ENCODE peak calls at places on chromosomes 1 and 21, in seven cellular contexts. V is adipocyte; H is nucleus accumbens; G is GDM1; U is GM12864; S is stimulated activated CD4-positive, alpha-beta T cell treated with anti-CD3 and anti-CD28 coated beads, Interleukin-15, amount 100 ng/mL, for 1 hour; Z is EH. T is an unnamed sample.

GRCh38 chr1:222618001-222618879 is at the start of gene MIA3:
- DNase-seq in Z (peak), H (peak), V (peak), G (peak), U (no peak), S (peak), T (peak)

GRCh38 chr1:19344372-19344810 is 32.3 kb downstream of the SLC66A1 start:
- DNase-seq in G (no peak), H (peak), V (peak), S (peak), U (no peak), Z (peak), T (peak)

GRCh38 chr1:229155472-229155871 is 115.4 kb upstream of the RAB4A start:
- DNase-seq in G (peak), V (no peak), S (no peak), Z (no peak), H (no peak), U (no peak), T (no peak)

GRCh38 chr1:167630568-167631385 is 745 bp downstream of the RCSD1 start:
- DNase-seq in S (no peak), H (no peak), U (no peak), Z (no peak), V (no peak), G (no peak), T (no peak)

GRCh38 chr21:32248616-32249550 is 30.0 kb downstream of the MIS18A start:
- DNase-seq in Z (peak), U (no peak), S (no peak), V (no peak), G (no peak), H (no peak), T (no peak)

GRCh38 chr1:111948209-111949131 is 41.0 kb downstream of the KCND3 start:
- DNase-seq in G (no peak), H (peak), V (no peak), Z (peak), U (no peak), S (no peak), T (peak)

GRCh38 chr21:45464309-45464708 is 59.3 kb downstream of the COL18A1 start:
- DNase-seq in H (no peak), V (no peak), S (no peak), U (no peak), G (no peak), Z (no peak), T (no peak)

GRCh38 chr21:37878946-37879660 is 37.2 kb downstream of the KCNJ6 start:
- DNase-seq in H (no peak), Z (peak), V (peak), G (no peak), U (no peak), S (no peak), T (peak)

GRCh38 chr1:23553896-23554480 is 5.3 kb downstream of the ID3 start:
- DNase-seq in V (no peak), Z (no peak), S (no peak), U (no peak), H (no peak), G (no peak), T (no peak)

GRCh38 chr1:50873458-50874187 is 86.4 kb downstream of the FAF1 start:
- DNase-seq in U (peak), Z (peak), H (no peak), V (peak), G (peak), S (peak), T (peak)

GRCh38 chr1:3350441-3351261 is 103.8 kb upstream of the ARHGEF16 start:
- DNase-seq in S (no peak), Z (peak), U (no peak), G (no peak), V (no peak), H (peak), T (no peak)

GRCh38 chr1:119758584-119758983 is 10.1 kb downstream of the HMGCS2 start:
- DNase-seq in U (no peak), H (no peak), G (no peak), V (no peak), S (no peak), Z (no peak), T (no peak)

GRCh38 chr1:9827558-9828185 is 3.9 kb upstream of the CLSTN1 start:
- DNase-seq in U (no peak), S (no peak), Z (no peak), H (no peak), V (no peak), G (no peak), T (no peak)

GRCh38 chr1:234866007-234866866 is 256.3 kb upstream of the IRF2BP2 start:
- DNase-seq in U (no peak), S (no peak), Z (peak), V (peak), H (no peak), G (no peak), T (peak)

GRCh38 chr1:93967276-93967675 is 58.0 kb upstream of the GCLM start:
- DNase-seq in V (no peak), H (no peak), U (no peak), S (no peak), Z (no peak), G (no peak), T (no peak)

GRCh38 chr21:36647279-36648093 is 51.4 kb upstream of the SIM2 start:
- DNase-seq in H (no peak), S (no peak), Z (peak), V (peak), U (no peak), G (no peak), T (peak)

GRCh38 chr1:27544818-27545612 is 55.0 kb upstream of the WASF2 start:
- DNase-seq in S (no peak), Z (peak), V (no peak), G (no peak), U (no peak), H (peak), T (no peak)

GRCh38 chr1:155124503-155125463 is 2.9 kb upstream of the EFNA1 start:
- DNase-seq in U (no peak), Z (peak), S (no peak), H (no peak), V (no peak), G (no peak), T (no peak)

GRCh38 chr1:155077346-155077745 is 1.3 kb upstream of the EFNA3 start:
- DNase-seq in U (no peak), H (no peak), V (no peak), Z (no peak), G (no peak), S (no peak), T (no peak)

GRCh38 chr1:6260961-6261614 is at the start of gene GPR153:
- DNase-seq in Z (peak), G (no peak), V (peak), H (no peak), U (no peak), S (peak), T (peak)

GRCh38 chr1:100921110-100921706 is 25.3 kb downstream of the SLC30A7 start:
- DNase-seq in G (no peak), H (no peak), V (peak), Z (peak), S (no peak), U (peak), T (peak)

GRCh38 chr21:33977721-33978369 is 62.2 kb upstream of the ATP5PO start:
- DNase-seq in V (no peak), S (no peak), G (no peak), H (no peak), U (no peak), Z (no peak), T (no peak)

GRCh38 chr21:17045214-17045835 is 467.5 kb upstream of the CXADR start:
- DNase-seq in G (no peak), Z (no peak), V (peak), S (no peak), U (no peak), H (no peak), T (peak)

GRCh38 chr1:154427173-154428139 is 22.3 kb downstream of the IL6R start:
- DNase-seq in G (no peak), S (no peak), Z (no peak), U (no peak), H (no peak), V (no peak), T (peak)

GRCh38 chr1:162471290-162471853 is 26.2 kb upstream of the UHMK1 start:
- DNase-seq in Z (no peak), U (no peak), G (no peak), S (no peak), H (no peak), V (no peak), T (no peak)

GRCh38 chr1:6367381-6368007 is 26.1 kb downstream of the ACOT7 start:
- DNase-seq in G (no peak), V (no peak), H (peak), Z (no peak), S (no peak), U (no peak), T (no peak)

GRCh38 chr1:63624911-63625310 is 31.7 kb downstream of the PGM1 start:
- DNase-seq in G (no peak), H (no peak), S (no peak), Z (peak), U (no peak), V (peak), T (no peak)

GRCh38 chr1:64186138-64186897 is 17.1 kb upstream of the UBE2U start:
- DNase-seq in H (no peak), Z (no peak), U (no peak), G (no peak), S (no peak), V (no peak), T (no peak)

GRCh38 chr1:9120312-9120958 is 8.5 kb downstream of the GPR157 start:
- DNase-seq in G (no peak), V (no peak), H (no peak), S (no peak), U (no peak), Z (no peak), T (no peak)

GRCh38 chr1:115430717-115431116 is 92.7 kb upstream of the NGF start:
- DNase-seq in U (no peak), S (no peak), H (no peak), G (no peak), Z (peak), V (peak), T (peak)

GRCh38 chr1:115057661-115058249 is 28.1 kb downstream of the TSHB start:
- DNase-seq in S (no peak), V (no peak), Z (peak), G (no peak), H (no peak), U (no peak), T (no peak)

GRCh38 chr1:216457356-216457755 is 34.1 kb upstream of the USH2A start:
- DNase-seq in H (no peak), S (no peak), V (peak), Z (peak), U (no peak), G (no peak), T (no peak)

GRCh38 chr1:213958346-213958745 is 29.4 kb upstream of the PROX1 start:
- DNase-seq in U (no peak), G (no peak), V (no peak), S (no peak), Z (no peak), H (no peak), T (no peak)

GRCh38 chr1:93578911-93579825 is 102.5 kb downstream of the BCAR3 start:
- DNase-seq in Z (no peak), U (no peak), S (no peak), V (no peak), H (no peak), G (no peak), T (peak)

GRCh38 chr1:220884109-220884980 is 5.1 kb downstream of the HLX start:
- DNase-seq in V (no peak), Z (no peak), S (no peak), U (no peak), H (no peak), G (no peak), T (no peak)

GRCh38 chr1:41622402-41622801 is 137.9 kb upstream of the EDN2 start:
- DNase-seq in V (peak), H (no peak), G (no peak), Z (peak), U (no peak), S (no peak), T (no peak)

GRCh38 chr21:43667191-43667904 is 8.0 kb downstream of the RRP1B start:
- DNase-seq in V (no peak), S (no peak), H (no peak), G (no peak), U (no peak), Z (peak), T (peak)

GRCh38 chr21:44462090-44462833 is 7.0 kb downstream of the LRRC3 start:
- DNase-seq in S (no peak), Z (no peak), V (no peak), G (no peak), U (no peak), H (no peak), T (no peak)